ENCODE peak calls at places on chromosomes 12 and 14, in seven cellular contexts. O is A549, J is suprapubic skin, E is tibial nerve, M is GM20000, Q is nephron progenitor cell, C is tibial artery. F is an unnamed sample.

GRCh38 chr12:49442915-49443314 is 75.7 kb downstream of the SPATS2 start:
- DNase-seq in O (no peak), J (no peak), E (no peak), M (no peak), Q (no peak), C (no peak), F (no peak)

GRCh38 chr12:126397071-126397571 is 1331.9 kb downstream of the AACS start:
- DNase-seq in O (no peak), J (no peak), E (no peak), M (no peak), Q (no peak), C (no peak), F (no peak)

GRCh38 chr14:69695664-69696527 is 71.0 kb upstream of the SRSF5 start:
- DNase-seq in O (no peak), J (no peak), E (no peak), M (no peak), Q (no peak), C (no peak), F (no peak)

GRCh38 chr12:21906919-21907642 is 34.1 kb downstream of the ABCC9 start:
- DNase-seq in O (no peak), J (no peak), E (no peak), M (no peak), Q (no peak), C (no peak), F (no peak)

GRCh38 chr14:65585216-65585615 is 172.7 kb downstream of the FUT8 start:
- DNase-seq in O (no peak), J (no peak), E (no peak), M (no peak), Q (no peak), C (no peak), F (no peak)

GRCh38 chr14:68979722-68980552 is 835 bp upstream of the ACTN1 start:
- DNase-seq in O (peak), J (peak), E (peak), M (peak), Q (peak), C (peak), F (peak)

GRCh38 chr14:49796025-49796424 is 28.1 kb downstream of the KLHDC2 start:
- DNase-seq in O (no peak), J (no peak), E (no peak), M (no peak), Q (no peak), C (no peak), F (no peak)

GRCh38 chr14:95025218-95025617 is 132.1 kb downstream of the DICER1 start:
- DNase-seq in O (no peak), J (no peak), E (no peak), M (no peak), Q (no peak), C (no peak), F (no peak)

GRCh38 chr12:121723200-121723599 is 10.6 kb downstream of the TMEM120B start:
- DNase-seq in O (no peak), J (no peak), E (no peak), M (no peak), Q (no peak), C (no peak), F (no peak)

GRCh38 chr14:45785240-45785639 is 532.2 kb upstream of the MIS18BP1 start:
- DNase-seq in O (no peak), J (no peak), E (no peak), M (no peak), Q (no peak), C (no peak), F (peak)

GRCh38 chr14:67559639-67560038 is 26.5 kb downstream of the PLEKHH1 start:
- DNase-seq in O (no peak), J (peak), E (no peak), M (no peak), Q (no peak), C (no peak), F (no peak)

GRCh38 chr14:80930836-80931389 is 10.6 kb downstream of the CEP128 start:
- DNase-seq in O (no peak), J (no peak), E (no peak), M (peak), Q (no peak), C (no peak), F (no peak)

GRCh38 chr12:114729731-114730130 is 45.8 kb upstream of the TBX3 start:
- DNase-seq in O (no peak), J (no peak), E (no peak), M (no peak), Q (no peak), C (no peak), F (no peak)

GRCh38 chr12:26867084-26867483 is 34.1 kb upstream of the ITPR2 start:
- DNase-seq in O (no peak), J (no peak), E (no peak), M (peak), Q (no peak), C (no peak), F (no peak)

GRCh38 chr14:99213101-99213500 is 58.9 kb downstream of the BCL11B start:
- DNase-seq in O (no peak), J (no peak), E (no peak), M (no peak), Q (no peak), C (no peak), F (no peak)

GRCh38 chr14:64149921-64150320 is 144.2 kb downstream of the ESR2 start:
- DNase-seq in O (no peak), J (no peak), E (no peak), M (no peak), Q (no peak), C (no peak), F (no peak)

GRCh38 chr12:46506961-46507360 is 134.4 kb upstream of the SLC38A2 start:
- DNase-seq in O (no peak), J (no peak), E (no peak), M (no peak), Q (no peak), C (no peak), F (no peak)

GRCh38 chr14:20714593-20715250 is 26.2 kb downstream of the ANG start:
- DNase-seq in O (no peak), J (peak), E (peak), M (no peak), Q (no peak), C (peak), F (peak)

GRCh38 chr14:104689620-104690265 is 325 bp downstream of the INF2 start:
- DNase-seq in O (no peak), J (no peak), E (no peak), M (no peak), Q (peak), C (no peak), F (no peak)

GRCh38 chr12:74111688-74112360 is 425.8 kb upstream of the ATXN7L3B start:
- DNase-seq in O (no peak), J (no peak), E (no peak), M (no peak), Q (peak), C (no peak), F (no peak)
- TF ChIP-seq CTCF in O (no peak), J (no peak), E (no peak), M (no peak), Q (peak), C (no peak), F (no peak)

GRCh38 chr12:124466200-124467128 is 100.9 kb downstream of the NCOR2 start:
- DNase-seq in O (no peak), J (peak), E (no peak), M (peak), Q (no peak), C (peak), F (no peak)
- TF ChIP-seq CTCF in O (no peak), J (no peak), E (no peak), M (peak), Q (no peak), C (no peak), F (no peak)

GRCh38 chr12:131912526-131913274 is 16.4 kb upstream of the PUS1 start:
- DNase-seq in O (peak), J (no peak), E (peak), M (no peak), Q (no peak), C (peak), F (peak)
- TF ChIP-seq CTCF in O (no peak), J (no peak), E (no peak), M (no peak), Q (no peak), C (no peak), F (no peak)

GRCh38 chr12:98799411-98799810 is 154.3 kb downstream of the APAF1 start:
- DNase-seq in O (no peak), J (no peak), E (no peak), M (no peak), Q (no peak), C (no peak), F (no peak)
- TF ChIP-seq CTCF in O (no peak), J (no peak), E (no peak), M (no peak), Q (no peak), C (no peak), F (no peak)

GRCh38 chr12:3661028-3661427 is 91.9 kb downstream of the CRACR2A start:
- DNase-seq in O (no peak), J (no peak), E (no peak), M (no peak), Q (no peak), C (no peak), F (no peak)

GRCh38 chr12:3656946-3657622 is 95.8 kb downstream of the CRACR2A start:
- DNase-seq in O (no peak), J (no peak), E (no peak), M (no peak), Q (no peak), C (no peak), F (no peak)

GRCh38 chr12:3658327-3659163 is 94.4 kb downstream of the CRACR2A start:
- DNase-seq in O (no peak), J (no peak), E (no peak), M (peak), Q (peak), C (no peak), F (no peak)

GRCh38 chr12:3651585-3652424 is 101.1 kb downstream of the CRACR2A start:
- DNase-seq in O (no peak), J (no peak), E (no peak), M (no peak), Q (no peak), C (no peak), F (peak)

GRCh38 chr12:3655331-3655900 is 97.5 kb downstream of the CRACR2A start:
- DNase-seq in O (peak), J (no peak), E (no peak), M (peak), Q (no peak), C (no peak), F (no peak)
- TF ChIP-seq CTCF in O (peak), J (no peak), E (no peak), M (peak), Q (no peak), C (no peak), F (no peak)

GRCh38 chr14:91523972-91524371 is 13.9 kb upstream of the PPP4R3A start:
- DNase-seq in O (no peak), J (no peak), E (no peak), M (no peak), Q (no peak), C (no peak), F (peak)
- TF ChIP-seq CTCF in O (no peak), J (no peak), E (no peak), M (no peak), Q (no peak), C (no peak), F (no peak)

GRCh38 chr12:69287556-69287955 is 48.2 kb downstream of the CPSF6 start:
- DNase-seq in O (no peak), J (no peak), E (no peak), M (no peak), Q (no peak), C (no peak), F (no peak)

GRCh38 chr12:69290545-69291277 is 51.3 kb downstream of the CPSF6 start:
- DNase-seq in O (peak), J (peak), E (peak), M (peak), Q (peak), C (peak), F (peak)

GRCh38 chr12:69291278-69291593 is 51.9 kb downstream of the CPSF6 start:
- DNase-seq in O (no peak), J (no peak), E (no peak), M (no peak), Q (no peak), C (no peak), F (no peak)
- TF ChIP-seq CTCF in O (peak), J (no peak), E (no peak), M (no peak), Q (peak), C (no peak), F (no peak)

GRCh38 chr12:108457006-108457733 is 57.9 kb upstream of the FICD start:
- DNase-seq in O (peak), J (no peak), E (no peak), M (peak), Q (peak), C (no peak), F (peak)

GRCh38 chr12:108455706-108456105 is 59.4 kb upstream of the FICD start:
- DNase-seq in O (no peak), J (no peak), E (no peak), M (no peak), Q (no peak), C (no peak), F (no peak)

GRCh38 chr12:108459106-108459505 is 56.0 kb upstream of the FICD start:
- DNase-seq in O (no peak), J (no peak), E (no peak), M (no peak), Q (no peak), C (no peak), F (no peak)

GRCh38 chr12:108454539-108455139 is 60.4 kb upstream of the FICD start:
- DNase-seq in O (no peak), J (no peak), E (no peak), M (no peak), Q (no peak), C (no peak), F (no peak)

DNA sequence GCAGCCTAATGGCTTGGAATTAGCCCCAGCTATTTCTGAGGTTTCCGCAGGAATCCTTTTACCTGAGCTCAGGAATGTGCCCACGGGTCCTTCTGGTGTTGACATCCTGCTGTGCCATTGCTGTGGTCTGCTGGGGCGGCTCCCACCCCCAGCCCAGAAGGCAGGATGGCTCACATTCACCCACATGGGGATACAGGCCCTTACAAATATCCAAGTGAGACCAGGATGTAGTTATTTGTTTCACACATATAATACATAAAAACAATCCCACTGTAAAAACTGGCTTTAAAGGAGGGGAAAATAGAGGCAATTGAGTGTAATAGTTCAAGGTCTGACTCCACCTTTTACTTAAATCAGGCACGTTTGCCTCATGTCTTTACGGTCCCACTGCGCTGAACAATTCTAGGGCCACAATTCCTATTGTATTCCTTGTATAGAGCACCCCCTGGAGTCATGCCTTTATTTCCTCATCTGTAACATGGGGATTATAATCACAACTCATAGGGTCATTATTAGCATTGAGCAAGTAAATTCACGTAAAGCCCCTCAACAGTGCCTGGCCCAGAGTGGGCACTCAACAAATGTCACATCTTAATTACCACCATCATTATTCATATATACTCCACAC is 57.2 kb upstream of the FICD start:
- DNase-seq in O (no peak), J (no peak), E (no peak), M (no peak), Q (no peak), C (no peak), F (no peak)
- TF ChIP-seq CTCF in O (no peak), J (no peak), E (no peak), M (no peak), Q (no peak), C (no peak), F (no peak)